ENCODE peak calls at places on chromosomes 5 and 9, in six cellular contexts. Z is neuronal stem cell, H is H1, W is cardiac muscle cell, I is left lung, P is tibial nerve. N is an unnamed sample. For H3K27me3, the result is how much of the 10 kb centered on the place peaks cover.

GRCh38 chr9:129242971-129243561 is 65.0 kb upstream of the IER5L start:
- DNase-seq in Z (no peak), H (no peak), W (peak), I (no peak), P (peak), N (no peak)

GRCh38 chr9:113589890-113590289 is 126.4 kb downstream of the RGS3 start:
- DNase-seq in Z (no peak), H (no peak), W (peak), I (no peak), P (no peak), N (no peak)

GRCh38 chr9:123453058-123453667 is 97.2 kb downstream of the CRB2 start:
- DNase-seq in Z (no peak), H (no peak), W (no peak), I (no peak), P (no peak), N (no peak)

GRCh38 chr5:150112211-150113046 is 26.1 kb upstream of the CSF1R start:
- DNase-seq in Z (peak), H (peak), W (peak), I (no peak), P (peak), N (no peak)

GRCh38 chr9:14030350-14030823 is 283.6 kb downstream of the NFIB start:
- DNase-seq in Z (no peak), H (no peak), W (peak), I (no peak), P (peak), N (no peak)

GRCh38 chr9:99085949-99086948 is 18.7 kb upstream of the TGFBR1 start:
- DNase-seq in Z (no peak), H (no peak), W (peak), I (no peak), P (peak), N (no peak)

GRCh38 chr5:134958755-134959154 is 9.0 kb upstream of the CATSPER3 start:
- DNase-seq in Z (peak), H (no peak), W (no peak), I (no peak), P (no peak), N (no peak)

GRCh38 chr9:70435948-70436347 is 21.5 kb upstream of the KLF9 start:
- DNase-seq in Z (no peak), H (no peak), W (peak), I (no peak), P (peak), N (no peak)

GRCh38 chr5:143274952-143275351 is 128.5 kb downstream of the NR3C1 start:
- DNase-seq in Z (no peak), H (no peak), W (no peak), I (no peak), P (no peak), N (no peak)

GRCh38 chr9:20305457-20305856 is 316.8 kb downstream of the MLLT3 start:
- DNase-seq in Z (no peak), H (no peak), W (no peak), I (no peak), P (no peak), N (no peak)

GRCh38 chr9:20303066-20303465 is 319.2 kb downstream of the MLLT3 start:
- DNase-seq in Z (no peak), H (no peak), W (no peak), I (no peak), P (no peak), N (no peak)

GRCh38 chr9:20309209-20309608 is 313.1 kb downstream of the MLLT3 start:
- DNase-seq in Z (no peak), H (no peak), W (peak), I (no peak), P (no peak), N (no peak)

GRCh38 chr9:20304001-20304400 is 318.3 kb downstream of the MLLT3 start:
- DNase-seq in Z (no peak), H (no peak), W (no peak), I (no peak), P (no peak), N (no peak)

GRCh38 chr9:20307662-20308061 is 314.6 kb downstream of the MLLT3 start:
- DNase-seq in Z (no peak), H (no peak), W (peak), I (no peak), P (no peak), N (no peak)
- H3K27me3 ChIP-seq in Z (under half), H (under half), W (under half), I (under half), P (under half), N (under half)

GRCh38 chr5:80193421-80193820 is 62.4 kb downstream of the SERINC5 start:
- DNase-seq in Z (no peak), H (no peak), W (no peak), I (no peak), P (no peak), N (no peak)

GRCh38 chr5:80195837-80196400 is 59.9 kb downstream of the SERINC5 start:
- DNase-seq in Z (no peak), H (no peak), W (no peak), I (no peak), P (no peak), N (no peak)

GRCh38 chr5:80192507-80193241 is 63.2 kb downstream of the SERINC5 start:
- DNase-seq in Z (no peak), H (no peak), W (peak), I (no peak), P (no peak), N (no peak)

GRCh38 chr5:80191991-80192398 is 63.9 kb downstream of the SERINC5 start:
- DNase-seq in Z (no peak), H (no peak), W (no peak), I (no peak), P (no peak), N (peak)

GRCh38 chr5:80194470-80194869 is 61.4 kb downstream of the SERINC5 start:
- DNase-seq in Z (no peak), H (no peak), W (no peak), I (no peak), P (no peak), N (no peak)
- H3K4me3 ChIP-seq in Z (no peak), H (no peak), W (no peak), I (no peak), P (no peak), N (peak)

GRCh38 chr9:5269249-5269715 is 35.2 kb downstream of the RLN2 start:
- DNase-seq in Z (no peak), H (no peak), W (peak), I (no peak), P (no peak), N (no peak)
- H3K27ac ChIP-seq in Z (peak), H (no peak), W (no peak), I (no peak), P (no peak), N (no peak)

DNA sequence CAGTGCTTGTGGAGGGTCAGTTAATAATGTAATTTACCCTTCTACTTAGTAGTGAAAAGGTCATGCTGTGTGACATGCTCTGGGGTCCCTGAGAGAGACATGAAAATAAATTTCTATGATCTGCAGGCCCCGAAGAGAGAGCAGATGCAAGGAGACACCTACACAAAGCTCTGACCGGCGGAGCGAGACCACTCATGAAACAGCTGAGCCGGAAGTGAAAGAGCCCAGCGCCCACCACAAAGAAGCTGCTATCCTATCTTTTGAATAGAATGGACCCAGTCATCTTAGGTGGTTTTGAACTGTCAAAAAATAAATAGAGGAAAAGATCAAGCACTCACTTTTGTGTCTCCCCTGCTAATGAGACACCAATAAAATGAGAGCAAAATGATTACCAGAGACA is 190.0 kb downstream of the MED10 start:
- DNase-seq in Z (no peak), H (no peak), W (no peak), I (no peak), P (no peak), N (no peak)
- H3K27me3 ChIP-seq in Z (under half), H (under half), W (under half), I (under half), P (under half), N (under half)

GRCh38 chr9:120433701-120434100 is 146.3 kb downstream of the CDK5RAP2 start:
- DNase-seq in Z (no peak), H (no peak), W (no peak), I (no peak), P (no peak), N (no peak)

GRCh38 chr9:120432600-120432999 is 147.4 kb downstream of the CDK5RAP2 start:
- DNase-seq in Z (no peak), H (no peak), W (no peak), I (no peak), P (no peak), N (no peak)

GRCh38 chr9:120434532-120434931 is 145.4 kb downstream of the CDK5RAP2 start:
- DNase-seq in Z (no peak), H (no peak), W (peak), I (no peak), P (peak), N (no peak)

GRCh38 chr9:120436937-120437592 is 142.9 kb downstream of the CDK5RAP2 start:
- DNase-seq in Z (no peak), H (no peak), W (peak), I (peak), P (peak), N (no peak)

GRCh38 chr9:120435066-120435465 is 144.9 kb downstream of the CDK5RAP2 start:
- DNase-seq in Z (no peak), H (no peak), W (peak), I (no peak), P (no peak), N (no peak)
- H3K4me3 ChIP-seq in Z (no peak), H (no peak), W (no peak), I (no peak), P (no peak), N (no peak)

GRCh38 chr5:115930630-115931337 is 31.5 kb upstream of the LVRN start:
- DNase-seq in Z (no peak), H (no peak), W (peak), I (no peak), P (no peak), N (no peak)

GRCh38 chr5:115932991-115933390 is 29.3 kb upstream of the LVRN start:
- DNase-seq in Z (no peak), H (no peak), W (peak), I (no peak), P (no peak), N (no peak)

GRCh38 chr5:115934388-115934974 is 27.8 kb upstream of the LVRN start:
- DNase-seq in Z (no peak), H (no peak), W (no peak), I (no peak), P (no peak), N (no peak)

GRCh38 chr5:115939059-115939458 is 23.2 kb upstream of the LVRN start:
- DNase-seq in Z (no peak), H (no peak), W (no peak), I (no peak), P (no peak), N (no peak)

DNA sequence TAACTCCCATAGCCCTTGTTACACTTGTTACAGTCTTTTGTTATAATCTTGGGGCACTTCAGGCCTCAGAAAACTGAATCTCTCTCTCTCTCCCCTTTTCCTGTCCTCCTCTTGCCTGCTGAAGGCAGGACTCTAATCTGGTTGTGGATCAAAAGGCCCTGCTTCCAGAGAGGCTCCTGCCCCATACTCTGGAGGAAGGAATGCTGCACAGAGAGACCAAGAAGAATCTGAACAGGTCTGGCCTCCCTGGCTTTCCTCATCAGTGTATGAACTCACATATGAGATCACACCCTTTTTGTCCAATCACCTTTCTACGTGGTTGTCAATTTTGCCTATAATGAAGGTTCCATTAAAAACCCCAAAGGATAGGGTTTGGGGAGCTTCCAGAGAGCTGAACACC is 26.2 kb upstream of the LVRN start:
- DNase-seq in Z (no peak), H (no peak), W (no peak), I (no peak), P (no peak), N (no peak)
- H3K27ac ChIP-seq in Z (no peak), H (no peak), W (no peak), I (no peak), P (no peak), N (no peak)

GRCh38 chr5:31741496-31741895 is 102.6 kb downstream of the PDZD2 start:
- DNase-seq in Z (no peak), H (no peak), W (no peak), I (no peak), P (peak), N (no peak)
- H3K27me3 ChIP-seq in Z (under half), H (under half), W (under half), I (under half), P (under half), N (under half)

DNA sequence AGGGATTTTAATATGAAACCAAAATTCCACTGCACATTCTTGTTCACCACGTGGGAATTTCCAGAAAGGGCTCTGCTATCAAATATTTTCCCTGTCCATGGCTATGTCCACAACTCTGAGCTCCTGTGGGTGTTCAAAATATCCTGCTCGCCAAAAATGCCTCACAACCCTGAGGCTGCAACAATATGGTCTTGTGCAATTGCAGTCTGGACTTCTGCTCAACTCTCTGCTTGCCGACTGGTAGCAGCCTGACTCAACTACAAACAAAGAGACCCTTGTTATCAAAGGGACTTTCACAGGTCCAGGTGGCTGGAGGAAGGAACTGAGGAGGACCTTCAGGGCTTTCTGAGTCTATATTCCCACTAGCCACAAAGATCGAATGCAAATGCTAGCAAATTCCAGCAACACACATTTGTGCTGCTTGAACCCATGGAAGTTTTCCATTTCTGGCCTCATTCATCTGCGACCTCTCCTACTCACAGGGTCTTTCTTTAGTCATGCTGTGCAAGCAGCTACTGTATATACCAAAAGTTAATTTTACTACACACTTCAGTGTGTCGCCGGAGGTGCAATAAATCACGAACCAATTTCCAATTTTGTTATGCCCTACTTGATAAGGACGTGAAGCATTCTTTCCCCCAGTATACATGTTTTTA is 169.2 kb upstream of the SLC30A5 start:
- DNase-seq in Z (no peak), H (no peak), W (peak), I (no peak), P (peak), N (no peak)
- H3K4me3 ChIP-seq in Z (no peak), H (no peak), W (no peak), I (no peak), P (no peak), N (no peak)

GRCh38 chr5:181205402-181205734 is 372 bp upstream of the TRIM7 start:
- DNase-seq in Z (no peak), H (no peak), W (no peak), I (no peak), P (no peak), N (no peak)

GRCh38 chr5:181205735-181206401 is 872 bp upstream of the TRIM7 start:
- DNase-seq in Z (no peak), H (no peak), W (peak), I (no peak), P (no peak), N (no peak)

GRCh38 chr5:181204561-181205401 is at the start of gene TRIM7:
- DNase-seq in Z (no peak), H (no peak), W (no peak), I (peak), P (no peak), N (no peak)

GRCh38 chr5:181203093-181203711 is 1.8 kb downstream of the TRIM7 start:
- DNase-seq in Z (no peak), H (no peak), W (peak), I (no peak), P (no peak), N (no peak)

DNA sequence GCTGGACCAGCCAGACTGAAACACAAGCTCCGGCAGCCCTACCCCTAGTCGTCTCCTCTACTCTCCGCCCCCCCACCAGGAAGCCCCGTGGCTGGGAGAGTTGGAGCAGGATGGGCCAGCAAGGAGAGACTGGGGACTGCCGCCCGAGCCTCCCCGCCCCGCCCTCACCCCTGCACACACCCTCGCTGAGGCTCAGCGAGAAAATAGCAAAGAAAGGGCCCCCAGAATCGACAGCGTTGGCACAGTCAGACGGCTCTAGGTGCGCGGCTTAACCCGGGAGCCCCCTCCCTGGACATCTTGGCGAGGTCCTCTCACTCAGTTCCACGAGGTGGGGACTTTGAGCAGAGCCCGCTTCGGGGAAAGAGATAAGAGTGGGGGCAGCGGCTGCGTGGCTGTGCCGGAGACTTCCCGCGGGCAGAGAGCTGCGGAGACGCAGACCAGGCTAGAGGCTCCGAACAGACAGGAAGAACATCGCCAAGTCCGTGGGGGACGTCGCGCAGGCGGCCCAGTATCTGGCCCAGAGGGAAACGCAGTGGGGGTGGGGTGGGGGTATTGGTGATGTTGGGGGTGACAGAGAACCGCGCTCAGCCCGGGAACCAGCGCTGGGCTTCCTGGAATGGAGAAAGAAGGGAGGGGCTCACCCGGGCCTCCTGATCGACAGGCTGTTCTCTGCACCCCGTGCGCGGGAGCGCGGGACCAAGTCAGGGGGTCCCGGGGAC is 995 bp downstream of the TRIM7 start:
- DNase-seq in Z (no peak), H (no peak), W (no peak), I (no peak), P (no peak), N (no peak)
- H3K27ac ChIP-seq in Z (no peak), H (no peak), W (no peak), I (peak), P (peak), N (no peak)

DNA sequence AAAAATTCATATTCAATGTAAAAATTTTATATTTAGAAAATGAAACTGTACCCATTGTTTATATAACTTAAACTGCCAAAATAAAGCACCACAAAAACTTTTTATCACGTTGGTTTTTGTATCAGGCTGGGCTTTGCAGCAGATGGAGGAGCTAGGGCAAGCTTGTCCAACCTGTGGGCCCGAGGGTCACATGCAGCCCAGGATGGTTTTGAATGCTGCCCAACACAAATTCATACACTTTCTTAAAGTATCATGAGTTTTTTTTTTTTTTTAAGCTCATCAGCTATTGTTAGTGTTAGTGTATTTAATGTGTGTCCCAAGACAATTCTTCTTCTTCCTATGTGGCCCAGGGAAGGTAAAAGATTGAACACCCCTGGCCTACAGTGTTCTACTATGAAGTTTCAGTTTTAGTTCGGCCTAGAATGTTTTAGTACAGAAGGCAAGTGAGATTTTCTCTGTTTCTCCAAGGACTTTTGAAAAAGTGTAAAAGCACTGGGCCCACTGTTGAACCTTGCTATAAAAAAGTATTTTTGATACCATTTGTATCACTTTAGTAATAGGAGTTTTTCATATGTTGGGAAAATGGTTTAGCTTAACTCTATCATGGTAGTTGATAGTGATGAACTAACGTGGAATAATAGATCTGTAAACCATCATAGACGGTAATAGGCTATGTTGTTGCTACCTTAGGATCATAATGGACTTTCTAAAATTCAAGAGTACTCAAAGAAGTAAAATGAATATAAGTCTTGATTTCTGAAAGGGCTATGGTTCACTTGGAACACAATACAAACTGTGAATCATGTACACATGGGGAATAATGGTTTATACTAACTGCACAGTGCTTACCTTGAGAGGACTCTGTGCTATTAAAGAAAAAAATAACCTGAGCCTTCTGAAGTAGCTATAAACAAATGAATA is 2.9 kb downstream of the CDKN2A start:
- DNase-seq in Z (no peak), H (no peak), W (no peak), I (no peak), P (no peak), N (no peak)
- H3K27me3 ChIP-seq in Z (under half), H (under half), W (half or more), I (half or more), P (under half), N (under half)